ENCODE peak calls at places on chromosomes 3 and 15, in seven cellular contexts. U is ovary, X is H1, W is AG04450, V is colonic mucosa, T is choroid plexus epithelial cell, G is kidney. S is an unnamed sample.

GRCh38 chr3:152176241-152176640 is 92.5 kb upstream of the MBNL1 start:
- DNase-seq in X (no peak), T (peak), V (no peak), U (no peak), W (no peak), G (no peak), S (peak)

GRCh38 chr3:68889328-68889727 is 43.0 kb downstream of the TAFA4 start:
- DNase-seq in T (no peak), W (no peak), U (no peak), V (no peak), G (no peak), X (no peak), S (no peak)

GRCh38 chr15:29887719-29888118 is 65.5 kb upstream of the TJP1 start:
- DNase-seq in G (no peak), T (peak), W (peak), X (no peak), V (no peak), U (no peak), S (peak)

GRCh38 chr15:39466428-39466827 is 114.5 kb upstream of the THBS1 start:
- DNase-seq in X (no peak), G (peak), U (peak), V (peak), T (no peak), W (no peak), S (no peak)

GRCh38 chr3:125367403-125368230 is 7.5 kb downstream of the ZNF148 start:
- DNase-seq in X (no peak), W (no peak), U (no peak), V (no peak), G (no peak), T (peak), S (no peak)

GRCh38 chr3:175398676-175399075 is 539.5 kb downstream of the NAALADL2 start:
- DNase-seq in V (no peak), W (peak), U (no peak), G (no peak), X (no peak), T (peak), S (no peak)

GRCh38 chr15:68430471-68431036 is 1.4 kb downstream of the ITGA11 start:
- DNase-seq in U (no peak), X (no peak), G (no peak), W (no peak), T (no peak), V (peak), S (no peak)

GRCh38 chr3:149968216-149968615 is 2.5 kb downstream of the PFN2 start:
- DNase-seq in W (no peak), T (peak), U (no peak), G (no peak), X (no peak), V (no peak), S (peak)

GRCh38 chr15:63995789-63996188 is 50.5 kb downstream of the DAPK2 start:
- DNase-seq in X (no peak), T (no peak), V (no peak), G (no peak), U (no peak), W (no peak), S (no peak)

GRCh38 chr3:78427303-78427702 is 1340.5 kb downstream of the ROBO1 start:
- DNase-seq in G (no peak), U (no peak), T (peak), V (no peak), X (no peak), W (no peak), S (no peak)

GRCh38 chr3:170414202-170414663 is 4.4 kb upstream of the CLDN11 start:
- DNase-seq in G (no peak), V (no peak), X (no peak), T (peak), W (peak), U (no peak), S (peak)

GRCh38 chr15:73240864-73241499 is 127.8 kb downstream of the HCN4 start:
- DNase-seq in V (peak), G (no peak), U (peak), X (peak), T (peak), W (peak), S (peak)

GRCh38 chr3:190696777-190697501 is 165.6 kb downstream of the GMNC start:
- DNase-seq in X (no peak), U (no peak), V (no peak), G (no peak), T (peak), W (no peak), S (no peak)

GRCh38 chr3:190697502-190697830 is 165.0 kb downstream of the GMNC start:
- DNase-seq in V (no peak), W (no peak), G (no peak), T (no peak), X (no peak), U (no peak), S (no peak)

GRCh38 chr3:190695994-190696393 is 166.5 kb downstream of the GMNC start:
- DNase-seq in G (no peak), T (no peak), X (no peak), V (no peak), U (no peak), W (no peak), S (no peak)

GRCh38 chr3:190694335-190695001 is 168.0 kb downstream of the GMNC start:
- DNase-seq in G (no peak), T (no peak), V (no peak), X (no peak), U (no peak), W (no peak), S (no peak)

DNA sequence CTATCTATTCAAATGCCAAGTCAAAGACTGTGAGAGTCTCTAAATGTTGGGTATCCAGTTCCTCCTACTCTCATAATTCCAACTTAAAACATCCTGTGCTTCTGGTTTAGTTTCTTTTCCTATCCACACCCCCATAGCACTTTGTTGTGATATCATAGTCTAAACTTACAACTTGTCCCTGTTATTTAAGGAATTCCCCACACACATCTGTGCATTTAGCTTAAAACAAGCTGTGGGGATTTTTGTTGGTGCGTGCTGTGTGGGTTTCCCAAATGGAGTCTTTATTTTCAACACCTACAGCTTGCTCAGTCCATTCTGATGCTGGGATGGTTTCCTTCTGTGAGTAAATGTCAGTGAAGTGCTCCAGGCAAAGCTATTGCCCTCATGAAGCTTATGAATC is 167.3 kb downstream of the GMNC start:
- DNase-seq in W (no peak), U (no peak), T (no peak), V (no peak), X (no peak), G (no peak), S (no peak)
- H3K4me3 ChIP-seq in W (no peak), U (no peak), T (no peak), V (no peak), X (no peak), G (no peak), S (no peak)

DNA sequence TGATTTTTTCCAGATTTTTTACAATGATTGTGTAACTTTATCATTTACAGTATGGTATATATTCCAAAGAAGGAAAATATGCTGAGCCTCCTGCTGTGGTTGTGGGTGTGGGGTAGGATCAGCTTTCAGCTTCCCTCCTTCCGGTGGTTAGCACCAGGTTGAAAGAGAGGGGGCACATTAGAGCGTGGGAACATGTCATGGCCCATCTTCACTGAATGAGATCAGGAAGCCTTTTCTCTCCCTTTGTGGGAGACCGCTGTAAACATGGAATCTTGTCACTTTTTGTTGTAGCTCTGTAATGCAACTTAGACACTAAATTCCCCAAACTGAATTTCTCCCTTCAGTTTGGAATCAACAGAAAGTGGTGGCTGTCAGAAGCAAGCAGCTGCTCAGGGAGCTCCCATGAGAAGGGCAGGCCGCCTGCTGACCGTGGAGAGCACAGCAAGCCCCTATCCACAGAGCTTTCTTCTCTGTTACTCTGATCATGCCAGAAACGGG is 86.7 kb upstream of the LIMD1 start:
- DNase-seq in W (no peak), G (no peak), X (peak), T (peak), V (no peak), U (no peak), S (peak)
- TF ChIP-seq CTCF in W (peak), G (no peak), X (peak), T (peak), V (peak), U (no peak), S (peak)

DNA sequence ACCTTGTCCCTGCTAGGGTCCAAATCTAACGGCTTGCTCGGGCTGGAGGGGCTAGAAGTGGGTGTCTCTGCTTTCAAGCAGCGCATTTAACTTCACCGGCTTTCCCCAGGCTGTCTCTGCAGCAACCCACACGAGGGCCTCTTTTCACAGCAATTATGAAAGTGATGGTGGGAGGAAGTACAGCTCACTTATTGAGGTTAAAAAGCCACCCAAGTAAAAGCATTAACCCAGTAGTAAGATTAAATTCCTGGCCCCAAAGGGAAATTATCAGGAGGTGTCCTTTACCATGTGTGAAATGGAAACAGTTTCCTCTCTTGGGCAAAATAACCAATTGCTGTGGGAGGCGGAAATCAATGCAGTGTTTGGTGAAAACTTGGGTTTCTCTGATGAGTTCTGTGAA is 41.1 kb downstream of the NGRN start:
- DNase-seq in U (no peak), X (no peak), T (peak), V (no peak), G (no peak), W (no peak), S (no peak)
- H3K4me3 ChIP-seq in U (no peak), X (no peak), T (no peak), V (no peak), G (no peak), W (no peak), S (no peak)

DNA sequence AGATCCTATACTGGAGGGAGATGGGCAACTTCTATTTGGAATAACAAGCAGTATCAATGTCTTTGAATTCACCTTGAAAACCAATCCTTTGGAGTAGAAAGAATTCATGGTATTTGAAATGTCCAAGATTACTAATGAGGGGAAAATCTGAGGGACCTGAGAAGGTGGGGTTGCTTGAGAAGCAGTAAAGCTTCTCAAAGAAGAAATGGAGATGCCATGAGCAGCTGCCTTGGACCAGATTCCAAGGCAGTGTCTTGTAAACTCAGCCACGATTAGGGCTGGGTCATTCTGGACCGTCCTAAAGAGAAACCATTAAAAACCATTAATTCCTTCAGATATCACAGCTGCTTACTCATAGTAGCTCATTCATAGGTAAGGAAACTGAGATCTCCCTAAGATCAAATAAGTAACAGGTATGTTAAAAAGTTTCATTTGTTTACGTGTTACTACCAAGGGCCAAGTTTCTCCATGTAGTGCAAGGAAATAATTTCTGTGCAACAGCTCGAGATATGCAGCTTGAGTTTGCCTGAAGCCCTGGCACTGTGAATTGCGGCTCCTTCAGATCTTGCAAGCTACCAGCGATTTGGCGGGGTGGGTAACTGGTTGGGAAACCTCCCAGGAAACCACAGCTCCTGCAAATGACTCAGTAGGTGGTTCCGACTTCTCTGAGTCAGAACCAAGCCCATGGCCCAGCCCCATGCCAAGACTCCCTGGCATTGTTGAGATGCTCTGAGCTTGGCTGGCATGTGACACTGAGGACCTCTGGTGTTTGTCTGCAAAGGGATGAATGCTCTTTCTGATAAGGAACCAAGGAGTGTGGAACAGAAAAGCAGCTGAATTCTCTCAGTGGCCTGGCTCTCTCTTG is 296.8 kb downstream of the RORA start:
- DNase-seq in V (no peak), W (no peak), T (peak), X (no peak), U (no peak), G (peak), S (peak)
- TF ChIP-seq CTCF in V (no peak), W (no peak), T (no peak), X (peak), U (no peak), G (peak), S (peak)

GRCh38 chr3:159726231-159726964 is 262.2 kb upstream of the IL12A start:
- DNase-seq in V (no peak), X (no peak), G (no peak), U (no peak), W (no peak), T (peak), S (no peak)
- H3K4me3 ChIP-seq in V (no peak), X (no peak), G (no peak), U (no peak), W (no peak), T (no peak), S (no peak)

S was measured in astrocyte of the cerebellum.